ENCODE peak calls at places on chromosome 11, in five cellular contexts. X, I, Z, N and K are unnamed samples.

GRCh38 chr11:102453286-102453797 is 777 bp upstream of the TMEM123 start:
- DNase-seq in X (no peak), I (peak), Z (no peak), N (no peak), K (peak)

GRCh38 chr11:47494996-47495855 is 46.3 kb upstream of the RAPSN start:
- DNase-seq in X (no peak), I (no peak), Z (no peak), N (no peak), K (no peak)

GRCh38 chr11:17572791-17573460 is 25.9 kb downstream of the OTOG start:
- DNase-seq in X (no peak), I (no peak), Z (no peak), N (no peak), K (no peak)

GRCh38 chr11:121711900-121712424 is 259.2 kb upstream of the SORL1-AS1 start:
- DNase-seq in X (no peak), I (no peak), Z (no peak), N (peak), K (no peak)

GRCh38 chr11:116073854-116074837 is 569.9 kb upstream of the CADM1 start:
- DNase-seq in X (peak), I (no peak), Z (no peak), N (no peak), K (no peak)

GRCh38 chr11:124865902-124866851 is 945 bp downstream of the ROBO3 start:
- DNase-seq in X (no peak), I (peak), Z (no peak), N (no peak), K (peak)

GRCh38 chr11:33531743-33532181 is 168.9 kb downstream of the C11orf91 start:
- DNase-seq in X (no peak), I (no peak), Z (no peak), N (no peak), K (no peak)

GRCh38 chr11:74696932-74697687 is 34.1 kb downstream of the CHRDL2 start:
- DNase-seq in X (no peak), I (peak), Z (no peak), N (peak), K (no peak)

GRCh38 chr11:93467054-93467453 is 76.1 kb downstream of the SMCO4 start:
- DNase-seq in X (no peak), I (no peak), Z (no peak), N (no peak), K (no peak)
- TF ChIP-seq USF2 in X (no peak), I (no peak), Z (no peak), N (no peak), K (no peak)

GRCh38 chr11:3133456-3134217 is 31.5 kb downstream of the OSBPL5 start:
- DNase-seq in X (no peak), I (no peak), Z (no peak), N (no peak), K (no peak)
- TF ChIP-seq MAX in X (no peak), I (no peak), Z (no peak), N (no peak), K (no peak)

GRCh38 chr11:15497366-15497765 is 382.6 kb downstream of the INSC start:
- DNase-seq in X (no peak), I (no peak), Z (no peak), N (no peak), K (no peak)
- TF ChIP-seq JUND in X (no peak), I (no peak), Z (no peak), N (no peak), K (no peak)

GRCh38 chr11:93611836-93612677 is 49.4 kb upstream of the CEP295 start:
- DNase-seq in X (no peak), I (no peak), Z (no peak), N (no peak), K (no peak)

GRCh38 chr11:93614111-93614784 is 47.2 kb upstream of the CEP295 start:
- DNase-seq in X (no peak), I (peak), Z (no peak), N (peak), K (peak)

GRCh38 chr11:93608280-93608862 is 53.1 kb upstream of the CEP295 start:
- DNase-seq in X (no peak), I (no peak), Z (no peak), N (no peak), K (no peak)

GRCh38 chr11:93613432-93613831 is 48.0 kb upstream of the CEP295 start:
- DNase-seq in X (no peak), I (peak), Z (no peak), N (no peak), K (no peak)
- TF ChIP-seq USF2 in X (no peak), I (no peak), Z (no peak), N (no peak), K (no peak)

DNA sequence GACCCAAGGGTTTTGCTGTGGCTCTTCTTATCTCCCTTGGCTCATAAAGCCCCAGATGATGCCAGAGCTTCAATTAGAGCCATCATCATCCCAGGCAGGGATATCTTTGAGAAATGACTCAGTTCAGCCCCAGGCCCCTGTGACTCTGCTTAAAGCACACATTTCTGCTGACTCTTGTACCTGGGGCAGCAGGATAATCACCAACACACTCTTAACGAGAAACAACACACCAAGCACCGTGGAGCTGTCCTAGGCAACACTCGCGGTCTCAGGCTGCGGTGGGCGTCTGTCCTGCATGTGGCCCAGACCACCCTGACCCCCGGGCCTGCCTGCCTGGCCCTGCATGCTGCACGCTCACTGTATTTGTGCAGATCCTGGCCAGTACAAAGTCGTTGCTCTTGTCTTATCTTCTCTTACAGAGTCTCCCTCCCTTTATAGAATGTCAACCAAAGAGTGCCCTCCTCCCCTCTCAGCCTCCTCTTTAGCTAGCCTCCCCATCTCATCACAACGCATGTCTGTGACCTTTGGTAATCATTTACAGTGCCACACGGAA is 114.2 kb upstream of the PARVA start:
- DNase-seq in X (no peak), I (peak), Z (no peak), N (no peak), K (peak)
- TF ChIP-seq MAX in X (no peak), I (peak), Z (no peak), N (no peak), K (no peak)

DNA sequence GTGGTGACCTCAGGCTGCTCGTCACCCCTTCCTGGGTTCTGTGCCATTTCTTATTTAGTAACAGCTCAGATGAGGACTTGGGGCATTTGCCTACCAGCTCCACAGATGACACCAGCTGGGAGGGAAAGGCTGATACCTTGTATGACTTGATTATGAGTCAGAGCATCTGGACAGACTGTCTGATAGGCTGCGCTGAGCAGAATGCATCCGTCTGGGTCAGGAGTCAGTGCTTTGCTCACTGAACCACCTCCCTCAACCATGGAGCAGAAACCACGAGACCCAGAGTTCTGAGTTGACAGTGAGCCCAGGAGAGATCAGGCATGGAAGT is 6.8 kb downstream of the ST14 start:
- DNase-seq in X (no peak), I (no peak), Z (no peak), N (peak), K (peak)
- TF ChIP-seq JUND in X (no peak), I (peak), Z (no peak), N (no peak), K (peak)